ENCODE peak calls at places on chromosomes 2 and 18, in seven cellular contexts. K is Daoy, Q is mesothelial cell of epicardium, U is HTR-8/SVneo, T is Right ventricle myocardium superior, H is T-helper 22 cell, W is left ventricle myocardium inferior. F is an unnamed sample.

GRCh38 chr2:33144243-33144642 is 197.5 kb downstream of the LTBP1 start:
- DNase-seq in K (no peak), Q (no peak), U (no peak), T (no peak), H (no peak), W (no peak), F (no peak)

GRCh38 chr2:127365211-127365643 is 22.5 kb downstream of the MAP3K2 start:
- DNase-seq in K (no peak), Q (no peak), U (no peak), T (no peak), H (no peak), W (no peak), F (peak; percentile 43)

GRCh38 chr2:229922449-229923386 is at the start of gene FBXO36:
- DNase-seq in K (peak; percentile 87), Q (peak; percentile 72), U (peak; percentile 61), T (peak; percentile 92), H (peak; percentile 76), W (peak; percentile 89), F (peak; percentile 77)

GRCh38 chr2:12277305-12278034 is 439.3 kb upstream of the TRIB2 start:
- DNase-seq in K (no peak), Q (no peak), U (no peak), T (no peak), H (no peak), W (no peak), F (no peak)

GRCh38 chr2:50395510-50396300 is 636.2 kb downstream of the NRXN1 start:
- DNase-seq in K (no peak), Q (no peak), U (no peak), T (no peak), H (no peak), W (no peak), F (no peak)

GRCh38 chr2:40384714-40385113 is 67.2 kb downstream of the SLC8A1 start:
- DNase-seq in K (no peak), Q (no peak), U (no peak), T (no peak), H (no peak), W (no peak), F (no peak)

GRCh38 chr2:46548103-46548486 is 68.7 kb downstream of the TMEM247 start:
- DNase-seq in K (no peak), Q (no peak), U (no peak), T (peak; percentile 76), H (no peak), W (peak; percentile 46), F (no peak)

GRCh38 chr2:41695714-41696113 is 352.1 kb upstream of the PKDCC start:
- DNase-seq in K (no peak), Q (no peak), U (no peak), T (no peak), H (no peak), W (no peak), F (no peak)

GRCh38 chr2:97662386-97662894 is 1.4 kb downstream of the ACTR1B start:
- DNase-seq in K (no peak), Q (no peak), U (no peak), T (no peak), H (no peak), W (no peak), F (no peak)

GRCh38 chr2:135963841-135964240 is 21.6 kb downstream of the DARS1 start:
- DNase-seq in K (no peak), Q (no peak), U (no peak), T (no peak), H (no peak), W (no peak), F (no peak)

GRCh38 chr2:165953306-165953654 is 296 bp downstream of the TTC21B start:
- DNase-seq in K (no peak), Q (no peak), U (no peak), T (no peak), H (no peak), W (no peak), F (no peak)

GRCh38 chr2:191571163-191571769 is 106.7 kb upstream of the NABP1 start:
- DNase-seq in K (peak; percentile 39), Q (no peak), U (peak; percentile 51), T (no peak), H (no peak), W (no peak), F (peak; percentile 75)

GRCh38 chr2:240358080-240358479 is 77.4 kb upstream of the GPC1 start:
- DNase-seq in K (no peak), Q (no peak), U (no peak), T (no peak), H (no peak), W (no peak), F (no peak)

GRCh38 chr2:105671156-105671555 is 73.6 kb upstream of the NCK2 start:
- DNase-seq in K (peak; percentile 65), Q (no peak), U (no peak), T (peak; percentile 70), H (no peak), W (peak; percentile 63), F (no peak)

GRCh38 chr2:177929662-177930522 is 142.7 kb downstream of the PDE11A start:
- DNase-seq in K (no peak), Q (no peak), U (no peak), T (no peak), H (no peak), W (no peak), F (no peak)

GRCh38 chr2:160419776-160420521 is 73.7 kb downstream of the RBMS1 start:
- DNase-seq in K (peak; percentile 51), Q (no peak), U (no peak), T (no peak), H (no peak), W (no peak), F (no peak)

GRCh38 chr2:69180227-69180626 is 167.2 kb downstream of the ANTXR1 start:
- DNase-seq in K (no peak), Q (no peak), U (no peak), T (no peak), H (no peak), W (no peak), F (no peak)

GRCh38 chr18:65954372-65954771 is 203.6 kb downstream of the CDH7 start:
- DNase-seq in K (no peak), Q (no peak), U (no peak), T (no peak), H (no peak), W (no peak), F (no peak)

GRCh38 chr2:229818230-229818629 is 103.6 kb downstream of the TRIP12 start:
- DNase-seq in K (no peak), Q (no peak), U (no peak), T (no peak), H (no peak), W (no peak), F (no peak)

GRCh38 chr2:10940607-10941006 is 28.9 kb downstream of the KCNF1 start:
- DNase-seq in K (no peak), Q (no peak), U (no peak), T (no peak), H (no peak), W (no peak), F (no peak)

GRCh38 chr2:61356261-61356957 is 114.5 kb downstream of the USP34 start:
- DNase-seq in K (no peak), Q (no peak), U (no peak), T (no peak), H (no peak), W (no peak), F (no peak)

GRCh38 chr2:44362207-44363015 is 664 bp downstream of the CAMKMT start:
- DNase-seq in K (peak; percentile 58), Q (peak; percentile 25), U (peak; percentile 40), T (peak; percentile 51), H (peak; percentile 3), W (peak; percentile 20), F (peak; percentile 67)

GRCh38 chr2:45412754-45413379 is 198.2 kb downstream of the SRBD1 start:
- DNase-seq in K (no peak), Q (no peak), U (no peak), T (no peak), H (no peak), W (no peak), F (no peak)

GRCh38 chr2:218021536-218022071 is 18.8 kb upstream of the TNS1 start:
- DNase-seq in K (no peak), Q (no peak), U (no peak), T (peak; percentile 79), H (no peak), W (peak; percentile 69), F (no peak)

GRCh38 chr2:121705390-121705789 is 31.3 kb downstream of the NIFK start:
- DNase-seq in K (no peak), Q (no peak), U (no peak), T (no peak), H (no peak), W (no peak), F (no peak)

GRCh38 chr2:214492608-214493007 is 81.8 kb downstream of the VWC2L start:
- DNase-seq in K (no peak), Q (no peak), U (no peak), T (no peak), H (no peak), W (no peak), F (no peak)

GRCh38 chr2:88638743-88639142 is 11.5 kb upstream of the EIF2AK3 start:
- DNase-seq in K (peak; percentile 63), Q (no peak), U (no peak), T (no peak), H (no peak), W (no peak), F (peak; percentile 11)

GRCh38 chr2:120227111-120227991 is 4.2 kb upstream of the TMEM185B start:
- DNase-seq in K (no peak), Q (no peak), U (no peak), T (no peak), H (no peak), W (no peak), F (no peak)

F was measured in A673.